ENCODE peak calls at places on chromosome X, in seven cellular contexts. N is cardiac muscle cell, S is NCI-H1092 treated with DMSO at 0.1 percent for 48 hours, O is erythroblast, D is DMS79, B is MCF 10A, U is AG08395. E is an unnamed sample.

GRCh38 chrX:31268359-31268758 is 196.5 kb upstream of the FTHL17 start:
- DNase-seq in U (no peak), B (no peak), D (no peak), S (peak), N (peak), O (no peak), E (no peak)

GRCh38 chrX:130575831-130576404 is 174.1 kb downstream of the RBMX2 start:
- DNase-seq in B (peak), D (no peak), U (peak), N (peak), S (peak), O (peak), E (peak)

GRCh38 chrX:19604375-19604774 is 89.1 kb upstream of the MAP3K15 start:
- DNase-seq in D (no peak), B (no peak), U (no peak), O (no peak), N (no peak), S (no peak), E (no peak)

GRCh38 chrX:9707306-9708015 is 58.2 kb downstream of the GPR143 start:
- DNase-seq in U (peak), N (no peak), O (no peak), D (no peak), S (no peak), B (no peak), E (no peak)

GRCh38 chrX:114584434-114584943 is 603 bp downstream of the HTR2C start:
- DNase-seq in U (no peak), B (no peak), D (no peak), S (no peak), O (no peak), N (peak), E (no peak)

GRCh38 chrX:48802089-48802812 is 384 bp downstream of the HDAC6 start:
- DNase-seq in B (peak), S (peak), O (peak), U (peak), D (peak), N (peak), E (peak)

GRCh38 chrX:110081740-110082139 is 78.8 kb downstream of the TMEM164 start:
- DNase-seq in O (no peak), B (peak), D (no peak), U (no peak), N (no peak), S (no peak), E (no peak)

GRCh38 chrX:87006561-87006960 is 511.0 kb upstream of the KLHL4 start:
- DNase-seq in O (no peak), S (no peak), D (no peak), N (no peak), B (no peak), U (no peak), E (no peak)

GRCh38 chrX:40314070-40314469 is 216.3 kb upstream of the BCOR start:
- DNase-seq in U (no peak), B (no peak), N (peak), S (peak), O (peak), D (no peak), E (no peak)

GRCh38 chrX:53332204-53332603 is 50.8 kb upstream of the IQSEC2 start:
- DNase-seq in D (no peak), O (no peak), B (no peak), N (no peak), S (no peak), U (no peak), E (no peak)

GRCh38 chrX:29903365-29903764 is 312.0 kb upstream of the MAGEB2 start:
- DNase-seq in O (no peak), U (peak), N (no peak), S (no peak), D (no peak), B (peak), E (no peak)

GRCh38 chrX:121902463-121902862 is 855.1 kb downstream of the GLUD2 start:
- DNase-seq in N (no peak), D (no peak), B (peak), S (no peak), U (no peak), O (no peak), E (no peak)

GRCh38 chrX:74232859-74233258 is 71.1 kb upstream of the ZCCHC13 start:
- DNase-seq in S (no peak), N (no peak), D (no peak), U (no peak), B (peak), O (peak), E (no peak)

GRCh38 chrX:71919436-71919835 is 8.8 kb downstream of the NHSL2 start:
- DNase-seq in N (no peak), U (peak), O (no peak), B (no peak), D (no peak), S (no peak), E (no peak)

GRCh38 chrX:35115205-35115604 is 172.6 kb downstream of the FAM47B start:
- DNase-seq in S (no peak), B (no peak), N (no peak), O (no peak), U (peak), D (no peak), E (no peak)

GRCh38 chrX:24216037-24216436 is 66.5 kb downstream of the ZFX start:
- DNase-seq in O (no peak), B (no peak), D (no peak), N (no peak), S (no peak), U (no peak), E (no peak)

GRCh38 chrX:105116541-105116940 is 104.0 kb downstream of the TEX13A start:
- DNase-seq in O (no peak), U (no peak), D (no peak), S (no peak), N (no peak), B (no peak), E (no peak)

GRCh38 chrX:5876984-5877655 is 351.5 kb downstream of the NLGN4X start:
- DNase-seq in N (peak), B (no peak), S (peak), D (no peak), O (peak), U (peak), E (no peak)

GRCh38 chrX:24158881-24159280 is 9.4 kb downstream of the ZFX start:
- DNase-seq in S (no peak), O (no peak), U (no peak), B (no peak), D (no peak), N (no peak), E (no peak)

GRCh38 chrX:19334945-19335626 is 8.6 kb upstream of the PDHA1 start:
- DNase-seq in S (no peak), D (no peak), N (peak), B (peak), U (no peak), O (peak), E (peak)

GRCh38 chrX:10929747-10930146 is 181.4 kb upstream of the HCCS start:
- DNase-seq in S (no peak), N (no peak), B (no peak), D (no peak), O (no peak), U (no peak), E (no peak)

GRCh38 chrX:13670197-13670596 is 17.3 kb downstream of the TCEANC start:
- DNase-seq in O (no peak), U (no peak), S (no peak), B (no peak), N (no peak), D (no peak), E (no peak)

GRCh38 chrX:6021316-6022091 is 207.2 kb downstream of the NLGN4X start:
- DNase-seq in B (peak), D (no peak), O (peak), N (peak), S (peak), U (peak), E (peak)

GRCh38 chrX:45261005-45261404 is 60.3 kb upstream of the DIPK2B start:
- DNase-seq in S (no peak), U (no peak), N (no peak), O (no peak), B (no peak), D (no peak), E (no peak)

GRCh38 chrX:545488-545887 is 85.1 kb upstream of the SHOX start:
- DNase-seq in N (no peak), B (no peak), U (peak), D (no peak), S (no peak), O (no peak), E (no peak)

GRCh38 chrX:48579259-48579658 is 5.0 kb downstream of the RBM3 start:
- DNase-seq in B (no peak), D (no peak), U (no peak), O (no peak), S (no peak), N (no peak), E (no peak)